ENCODE peak calls at places on chromosomes 4 and X, in ten cellular contexts. One of them, this sample, is unnamed.

GRCh38 chrX:94908171-94908570 is 1234.2 kb downstream of the FAM133A start:
- DNase-seq in PC-3: no peak
- DNase-seq in astrocyte: no peak
- DNase-seq in mammary epithelial cell: no peak
- DNase-seq in neural progenitor cell: no peak
- DNase-seq in H1: no peak
- DNase-seq in PC-9: no peak
- DNase-seq in IMR-90: no peak
- DNase-seq in HepG2: no peak
- DNase-seq in HCT116: no peak
- DNase-seq in this sample: no peak

GRCh38 chr4:40722576-40723161 is 27.1 kb upstream of the NSUN7 start:
- DNase-seq in PC-3: no peak
- DNase-seq in astrocyte: no peak
- DNase-seq in mammary epithelial cell: no peak
- DNase-seq in neural progenitor cell: no peak
- DNase-seq in H1: no peak
- DNase-seq in PC-9: peak; percentile 87
- DNase-seq in IMR-90: no peak
- DNase-seq in HepG2: no peak
- DNase-seq in HCT116: no peak
- DNase-seq in this sample: no peak

GRCh38 chrX:47216393-47216925 is 2.0 kb upstream of the CDK16 start:
- DNase-seq in PC-3: no peak
- DNase-seq in astrocyte: no peak
- DNase-seq in mammary epithelial cell: no peak
- DNase-seq in neural progenitor cell: no peak
- DNase-seq in H1: no peak
- DNase-seq in PC-9: no peak
- DNase-seq in IMR-90: no peak
- DNase-seq in HepG2: no peak
- DNase-seq in HCT116: no peak
- DNase-seq in this sample: peak; percentile 23

GRCh38 chr4:86977621-86978184 is 42.9 kb downstream of the AFF1 start:
- DNase-seq in PC-3: peak; percentile 88
- DNase-seq in astrocyte: peak; percentile 78
- DNase-seq in mammary epithelial cell: peak; percentile 99
- DNase-seq in neural progenitor cell: no peak
- DNase-seq in H1: no peak
- DNase-seq in PC-9: peak; percentile 81
- DNase-seq in IMR-90: peak; percentile 76
- DNase-seq in HepG2: peak; percentile 96
- DNase-seq in HCT116: peak; percentile 73
- DNase-seq in this sample: peak; percentile 83

GRCh38 chr4:38665846-38666490 is 2.0 kb downstream of the KLF3 start:
- DNase-seq in PC-3: peak; percentile 1
- DNase-seq in astrocyte: no peak
- DNase-seq in mammary epithelial cell: no peak
- DNase-seq in neural progenitor cell: no peak
- DNase-seq in H1: no peak
- DNase-seq in PC-9: no peak
- DNase-seq in IMR-90: no peak
- DNase-seq in HepG2: no peak
- DNase-seq in HCT116: no peak
- DNase-seq in this sample: no peak

GRCh38 chr4:30924521-30924920 is 204.4 kb downstream of the PCDH7 start:
- DNase-seq in PC-3: no peak
- DNase-seq in astrocyte: no peak
- DNase-seq in mammary epithelial cell: no peak
- DNase-seq in neural progenitor cell: no peak
- DNase-seq in H1: no peak
- DNase-seq in PC-9: no peak
- DNase-seq in IMR-90: no peak
- DNase-seq in HepG2: no peak
- DNase-seq in HCT116: no peak
- DNase-seq in this sample: peak; percentile 35

GRCh38 chr4:98522603-98523395 is 135.6 kb downstream of the TSPAN5 start:
- DNase-seq in PC-3: peak; percentile 74
- DNase-seq in astrocyte: peak; percentile 97
- DNase-seq in mammary epithelial cell: peak; percentile 63
- DNase-seq in neural progenitor cell: peak; percentile 65
- DNase-seq in H1: no peak
- DNase-seq in PC-9: no peak
- DNase-seq in IMR-90: peak; percentile 92
- DNase-seq in HepG2: peak; percentile 35
- DNase-seq in HCT116: peak; percentile 87
- DNase-seq in this sample: peak; percentile 98

GRCh38 chrX:122626871-122627270 is 557.2 kb upstream of the GRIA3 start:
- DNase-seq in PC-3: peak; percentile 12
- DNase-seq in astrocyte: peak; percentile 78
- DNase-seq in mammary epithelial cell: peak; percentile 73
- DNase-seq in neural progenitor cell: no peak
- DNase-seq in H1: no peak
- DNase-seq in PC-9: no peak
- DNase-seq in IMR-90: no peak
- DNase-seq in HepG2: no peak
- DNase-seq in HCT116: no peak
- DNase-seq in this sample: peak; percentile 82

GRCh38 chrX:94831364-94831763 is 1157.4 kb downstream of the FAM133A start:
- DNase-seq in PC-3: peak; percentile 35
- DNase-seq in astrocyte: no peak
- DNase-seq in mammary epithelial cell: peak; percentile 1
- DNase-seq in neural progenitor cell: peak; percentile 8
- DNase-seq in H1: no peak
- DNase-seq in PC-9: no peak
- DNase-seq in IMR-90: peak; percentile 0
- DNase-seq in HepG2: no peak
- DNase-seq in HCT116: no peak
- DNase-seq in this sample: peak; percentile 4

GRCh38 chr4:120843840-120844527 is 78.5 kb downstream of the PRDM5 start:
- DNase-seq in PC-3: peak; percentile 4
- DNase-seq in astrocyte: no peak
- DNase-seq in mammary epithelial cell: no peak
- DNase-seq in neural progenitor cell: peak; percentile 54
- DNase-seq in H1: peak; percentile 13
- DNase-seq in PC-9: no peak
- DNase-seq in IMR-90: no peak
- DNase-seq in HepG2: no peak
- DNase-seq in HCT116: no peak
- DNase-seq in this sample: no peak

GRCh38 chr4:19381068-19381467 is 870.6 kb upstream of the SLIT2 start:
- DNase-seq in PC-3: peak; percentile 81
- DNase-seq in astrocyte: peak; percentile 67
- DNase-seq in mammary epithelial cell: peak; percentile 52
- DNase-seq in neural progenitor cell: no peak
- DNase-seq in H1: no peak
- DNase-seq in PC-9: no peak
- DNase-seq in IMR-90: peak; percentile 86
- DNase-seq in HepG2: no peak
- DNase-seq in HCT116: no peak
- DNase-seq in this sample: peak; percentile 56

GRCh38 chr4:56286763-56287162 is 100.5 kb downstream of the AASDH start:
- DNase-seq in PC-3: no peak
- DNase-seq in astrocyte: peak; percentile 69
- DNase-seq in mammary epithelial cell: no peak
- DNase-seq in neural progenitor cell: no peak
- DNase-seq in H1: no peak
- DNase-seq in PC-9: no peak
- DNase-seq in IMR-90: no peak
- DNase-seq in HepG2: no peak
- DNase-seq in HCT116: no peak
- DNase-seq in this sample: no peak

GRCh38 chr4:66694716-66695115 is 850.6 kb downstream of the CENPC start:
- DNase-seq in PC-3: peak; percentile 18
- DNase-seq in astrocyte: no peak
- DNase-seq in mammary epithelial cell: no peak
- DNase-seq in neural progenitor cell: no peak
- DNase-seq in H1: no peak
- DNase-seq in PC-9: no peak
- DNase-seq in IMR-90: no peak
- DNase-seq in HepG2: no peak
- DNase-seq in HCT116: no peak
- DNase-seq in this sample: no peak

DNA sequence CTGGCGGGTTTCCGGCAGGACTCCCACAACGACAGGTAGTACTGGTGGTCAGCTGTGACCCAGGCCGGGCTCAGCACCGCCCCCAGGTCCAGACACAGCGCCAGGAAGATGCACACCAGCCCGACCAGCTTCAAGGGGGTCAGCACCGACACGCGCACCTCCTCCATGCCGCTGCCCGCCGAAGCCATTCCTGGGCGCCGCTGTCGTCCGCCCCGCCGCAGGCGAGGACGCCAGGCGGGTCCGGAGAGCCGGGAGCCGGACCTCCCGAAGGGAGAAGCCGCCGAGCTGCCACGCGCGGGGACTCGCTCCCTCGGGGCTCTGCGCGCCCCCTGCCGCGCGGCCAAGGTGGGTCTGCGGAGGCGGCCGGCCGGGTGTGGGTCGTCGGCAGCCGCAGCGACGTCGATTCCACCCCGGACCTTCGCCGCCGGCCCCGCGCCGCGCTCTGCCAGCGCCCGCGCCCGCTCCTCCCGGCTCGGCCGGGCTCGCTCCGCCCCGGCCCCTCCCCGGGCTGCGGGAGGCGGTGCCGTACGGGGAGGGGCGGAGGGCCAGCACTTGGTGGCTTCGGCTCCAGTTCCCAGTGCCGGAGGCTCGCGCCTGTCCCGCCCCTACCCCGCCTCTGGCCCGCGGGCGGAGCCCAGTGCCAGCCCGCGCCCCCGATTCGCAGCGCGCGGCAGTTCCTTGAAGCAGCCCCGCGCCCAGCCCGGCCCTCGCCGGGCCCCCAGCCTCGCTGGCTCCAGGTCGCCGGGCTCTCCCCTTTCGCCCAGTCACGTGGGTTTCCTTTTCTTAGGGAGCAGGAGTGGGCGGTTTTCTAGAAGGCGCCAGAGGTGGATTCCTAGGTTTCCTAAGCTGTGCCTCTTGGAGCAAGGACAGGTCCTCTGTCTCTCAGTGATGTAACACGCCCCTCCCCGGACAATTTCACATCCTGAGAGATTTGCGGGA is at the start of gene TMEM47:
- DNase-seq in PC-3: peak; percentile 73
- DNase-seq in astrocyte: peak; percentile 44
- DNase-seq in mammary epithelial cell: peak; percentile 69
- DNase-seq in neural progenitor cell: peak; percentile 98
- DNase-seq in H1: peak; percentile 68
- DNase-seq in PC-9: no peak
- DNase-seq in IMR-90: peak; percentile 70
- DNase-seq in HepG2: no peak
- DNase-seq in HCT116: no peak
- DNase-seq in this sample: peak; percentile 72
- H3K4me3 ChIP-seq in PC-3: peak within 1 kb of the TSS; percentile 71
- H3K4me3 ChIP-seq in astrocyte: peak within 1 kb of the TSS; percentile 81
- H3K4me3 ChIP-seq in mammary epithelial cell: peak within 1 kb of the TSS; percentile 61
- H3K4me3 ChIP-seq in neural progenitor cell: peak within 1 kb of the TSS; percentile 95
- H3K4me3 ChIP-seq in H1: peak within 1 kb of the TSS; percentile 68
- H3K4me3 ChIP-seq in PC-9: peak within 1 kb of the TSS; percentile 47
- H3K4me3 ChIP-seq in IMR-90: peak within 1 kb of the TSS; percentile 99
- H3K4me3 ChIP-seq in HepG2: no peak within 1 kb of the TSS
- H3K4me3 ChIP-seq in HCT116: no peak within 1 kb of the TSS
- H3K4me3 ChIP-seq in this sample: peak within 1 kb of the TSS; percentile 65

DNA sequence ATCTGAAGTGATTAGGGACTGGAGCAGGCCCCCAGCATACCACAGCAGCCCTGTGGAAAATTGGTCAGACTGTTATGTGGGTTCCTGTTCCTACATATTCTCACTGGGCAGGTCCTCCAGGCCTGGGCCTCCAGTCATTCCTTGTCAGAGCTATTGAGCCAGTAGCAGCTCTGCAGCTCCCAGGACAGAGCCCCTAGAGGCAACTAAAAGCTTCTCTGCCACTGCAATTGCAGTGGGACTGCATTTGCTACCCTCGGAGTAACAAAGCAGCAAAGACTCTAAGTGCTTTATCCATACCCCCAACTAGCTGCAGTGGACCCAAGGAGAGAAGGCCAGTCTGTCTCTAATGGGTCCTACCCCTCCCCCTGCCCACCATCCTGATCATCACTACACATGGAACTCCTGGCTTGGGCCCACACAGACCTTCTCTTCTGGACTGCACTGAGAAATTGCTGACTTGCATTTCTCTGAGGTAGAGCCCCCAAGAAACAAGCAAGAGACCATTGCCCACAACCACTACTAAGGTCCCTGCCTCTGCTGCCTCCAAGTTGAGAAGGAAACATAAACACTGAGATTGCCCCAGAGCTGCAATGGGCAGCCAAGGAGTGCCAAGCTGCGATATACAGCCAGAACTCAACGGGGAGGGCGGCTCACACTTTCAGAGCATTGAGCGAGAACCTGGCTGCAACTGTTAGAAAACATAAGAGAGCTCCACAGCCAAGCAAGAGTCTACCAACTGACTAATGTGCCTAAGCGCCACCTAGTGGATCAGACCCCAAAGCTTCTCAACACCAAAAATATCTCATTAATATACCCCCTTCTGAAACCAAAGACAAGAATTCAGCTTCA is 738.7 kb upstream of the NDST4 start:
- DNase-seq in PC-3: peak; percentile 59
- DNase-seq in astrocyte: peak; percentile 8
- DNase-seq in mammary epithelial cell: peak; percentile 32
- DNase-seq in neural progenitor cell: peak; percentile 84
- DNase-seq in H1: peak; percentile 33
- DNase-seq in PC-9: no peak
- DNase-seq in IMR-90: no peak
- DNase-seq in HepG2: peak; percentile 53
- DNase-seq in HCT116: peak; percentile 51
- DNase-seq in this sample: peak; percentile 17
- TF ChIP-seq CTCF in PC-3: peak; percentile 67
- TF ChIP-seq CTCF in astrocyte: peak; percentile 57
- TF ChIP-seq CTCF in mammary epithelial cell: peak; percentile 79
- TF ChIP-seq CTCF in neural progenitor cell: peak; percentile 83
- TF ChIP-seq CTCF in H1: peak; percentile 70
- TF ChIP-seq CTCF in PC-9: peak; percentile 66
- TF ChIP-seq CTCF in IMR-90: no peak
- TF ChIP-seq CTCF in HepG2: peak; percentile 61
- TF ChIP-seq CTCF in HCT116: peak; percentile 68
- TF ChIP-seq CTCF in this sample: no peak

DNA sequence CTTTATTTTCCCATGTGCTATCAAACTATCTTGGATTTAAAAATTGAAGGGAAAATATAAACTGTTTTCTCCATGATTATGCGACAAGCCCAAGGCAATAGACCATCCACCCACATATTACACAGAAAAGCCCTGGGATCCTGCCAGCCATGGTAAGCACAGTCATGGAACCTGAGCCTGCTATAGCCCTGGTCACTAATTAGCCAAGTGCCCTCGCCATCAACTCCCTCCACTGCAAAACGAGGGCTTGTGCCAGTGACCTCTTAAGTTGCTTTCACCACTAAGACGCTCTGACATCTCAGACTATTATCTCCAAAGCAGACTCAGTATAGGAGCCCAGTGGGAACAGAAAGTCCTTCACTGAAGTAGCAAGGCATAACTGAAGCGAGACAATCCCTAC is 69.2 kb downstream of the NLGN4X start:
- DNase-seq in PC-3: no peak
- DNase-seq in astrocyte: no peak
- DNase-seq in mammary epithelial cell: no peak
- DNase-seq in neural progenitor cell: no peak
- DNase-seq in H1: no peak
- DNase-seq in PC-9: no peak
- DNase-seq in IMR-90: no peak
- DNase-seq in HepG2: no peak
- DNase-seq in HCT116: no peak
- DNase-seq in this sample: no peak
- H4K20me1 ChIP-seq in PC-3: no peaks in the 10 kb centered on the region
- H4K20me1 ChIP-seq in astrocyte: no peaks in the 10 kb centered on the region
- H4K20me1 ChIP-seq in mammary epithelial cell: no peaks in the 10 kb centered on the region
- H4K20me1 ChIP-seq in neural progenitor cell: no peaks in the 10 kb centered on the region
- H4K20me1 ChIP-seq in H1: no peaks in the 10 kb centered on the region
- H4K20me1 ChIP-seq in PC-9: no peaks in the 10 kb centered on the region
- H4K20me1 ChIP-seq in IMR-90: no peaks in the 10 kb centered on the region
- H4K20me1 ChIP-seq in HepG2: no peaks in the 10 kb centered on the region
- H4K20me1 ChIP-seq in HCT116: no peaks in the 10 kb centered on the region
- H4K20me1 ChIP-seq in this sample: no peaks in the 10 kb centered on the region

GRCh38 chr4:25969374-25969773 is 55.4 kb downstream of the SMIM20 start:
- DNase-seq in PC-3: no peak
- DNase-seq in astrocyte: no peak
- DNase-seq in mammary epithelial cell: no peak
- DNase-seq in neural progenitor cell: no peak
- DNase-seq in H1: no peak
- DNase-seq in PC-9: no peak
- DNase-seq in IMR-90: no peak
- DNase-seq in HepG2: no peak
- DNase-seq in HCT116: no peak
- DNase-seq in this sample: no peak
- H3K4me3 ChIP-seq in PC-3: no peak overlapping the region
- H3K4me3 ChIP-seq in astrocyte: no peak overlapping the region
- H3K4me3 ChIP-seq in mammary epithelial cell: no peak overlapping the region
- H3K4me3 ChIP-seq in neural progenitor cell: no peak overlapping the region
- H3K4me3 ChIP-seq in H1: no peak overlapping the region
- H3K4me3 ChIP-seq in PC-9: no peak overlapping the region
- H3K4me3 ChIP-seq in IMR-90: no peak overlapping the region
- H3K4me3 ChIP-seq in HepG2: no peak overlapping the region
- H3K4me3 ChIP-seq in HCT116: no peak overlapping the region
- H3K4me3 ChIP-seq in this sample: no peak overlapping the region